ENCODE peak calls at places on chromosomes 2 and 18, in eight cellular contexts. I is OCI-LY7, Z is MM.1S, Q is neural progenitor cell, M is PC-3, J is GM23248, H is HCT116, E is hepatocyte. U is an unnamed sample.

GRCh38 chr2:30201990-30202389 is 29.3 kb upstream of the LBH start:
- DNase-seq in H (no peak), Z (no peak), E (no peak), I (no peak), Q (no peak), J (peak; percentile 48), M (no peak), U (no peak)

GRCh38 chr18:23226930-23227728 is 91.8 kb downstream of the CABLES1 start:
- DNase-seq in I (no peak), Z (no peak), E (peak; percentile 46), H (no peak), Q (no peak), J (peak; percentile 88), M (peak; percentile 45), U (no peak)

GRCh38 chr2:15031745-15032240 is 399.3 kb downstream of the LRATD1 start:
- DNase-seq in J (no peak), M (peak; percentile 28), Z (no peak), I (peak; percentile 13), H (no peak), Q (peak; percentile 41), E (no peak), U (peak; percentile 35)

GRCh38 chr18:29123706-29124530 is 947.0 kb upstream of the CDH2 start:
- DNase-seq in M (no peak), Z (peak; percentile 17), H (no peak), J (peak; percentile 3), Q (no peak), E (no peak), I (no peak), U (peak; percentile 22)

GRCh38 chr2:178627401-178627800 is 147.1 kb downstream of the PLEKHA3 start:
- DNase-seq in E (no peak), J (no peak), M (no peak), Z (no peak), I (no peak), H (no peak), Q (no peak), U (peak; percentile 28)

GRCh38 chr18:51211552-51211951 is 14.1 kb upstream of the MEX3C start:
- DNase-seq in Z (no peak), E (no peak), M (peak; percentile 52), H (no peak), I (no peak), Q (no peak), J (peak; percentile 90), U (no peak)

GRCh38 chr18:72672364-72673151 is 128.4 kb upstream of the CBLN2 start:
- DNase-seq in Q (peak; percentile 49), E (peak; percentile 63), M (peak; percentile 62), I (peak; percentile 14), H (no peak), Z (peak; percentile 49), J (peak; percentile 61), U (peak; percentile 79)

GRCh38 chr2:102032368-102033027 is 40.7 kb downstream of the IL1R2 start:
- DNase-seq in Q (no peak), I (no peak), H (no peak), E (no peak), Z (no peak), J (no peak), M (no peak), U (no peak)

GRCh38 chr18:47191956-47192355 is 15.8 kb upstream of the IER3IP1 start:
- DNase-seq in I (no peak), E (peak; percentile 12), M (peak; percentile 26), Z (no peak), Q (no peak), H (no peak), J (peak; percentile 62), U (no peak)

GRCh38 chr2:206915136-206915535 is 24.2 kb upstream of the CPO start:
- DNase-seq in Z (no peak), H (peak; percentile 68), I (no peak), E (peak; percentile 74), J (peak; percentile 97), M (peak; percentile 95), Q (no peak), U (no peak)

GRCh38 chr18:55988537-55988936 is 400.5 kb upstream of the TCF4 start:
- DNase-seq in H (no peak), Z (no peak), Q (no peak), J (peak; percentile 23), M (no peak), E (peak; percentile 57), I (no peak), U (no peak)

GRCh38 chr2:216109962-216110614 is 940 bp downstream of the XRCC5 start:
- DNase-seq in H (peak; percentile 16), Z (peak; percentile 59), I (peak; percentile 56), Q (peak; percentile 39), E (peak; percentile 56), J (peak; percentile 76), M (peak; percentile 44), U (peak; percentile 31)
- H3K4me2 ChIP-seq in H (peak overlapping the region; percentile 77), Z (peak overlapping the region; percentile 72), I (peak overlapping the region; percentile 71), Q (peak overlapping the region; percentile 92), E (peak overlapping the region; percentile 84), J (peak overlapping the region; percentile 94), M (peak overlapping the region; percentile 97), U (peak overlapping the region; percentile 90)

DNA sequence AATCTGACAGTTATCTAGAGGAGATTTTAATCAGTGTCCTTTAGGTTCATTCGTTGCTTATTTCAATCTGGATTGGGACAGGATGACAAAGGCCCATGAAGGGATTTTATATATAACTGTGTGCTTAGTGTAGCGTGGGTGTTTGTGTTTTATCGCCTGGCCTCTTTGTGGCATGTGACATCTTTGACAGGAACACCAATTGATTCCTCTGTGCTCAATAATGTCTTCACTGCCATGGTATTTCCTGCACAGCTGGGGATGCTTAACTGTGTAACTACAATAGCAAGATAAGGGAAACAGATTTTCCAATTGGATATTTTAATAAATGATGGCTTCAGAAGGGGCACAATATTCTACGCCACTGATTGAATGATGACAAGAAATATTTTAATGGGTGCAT is 160.3 kb downstream of the AGAP1 start:
- DNase-seq in E (no peak), Z (no peak), Q (no peak), J (peak; percentile 52), I (no peak), M (no peak), H (no peak), U (no peak)
- TF ChIP-seq EZH2phosphoT487 in E (no peak), Z (no peak), Q (no peak), J (no peak), I (no peak), M (no peak), H (no peak), U (no peak)

GRCh38 chr2:3325458-3326181 is 52.0 kb downstream of the EIPR1 start:
- DNase-seq in Q (no peak), I (no peak), J (no peak), H (no peak), M (no peak), Z (no peak), E (no peak), U (no peak)

GRCh38 chr2:3326182-3326537 is 51.5 kb downstream of the EIPR1 start:
- DNase-seq in H (no peak), E (no peak), I (no peak), Z (no peak), M (no peak), Q (no peak), J (no peak), U (no peak)

GRCh38 chr2:3329491-3329890 is 48.1 kb downstream of the EIPR1 start:
- DNase-seq in E (no peak), I (no peak), J (no peak), M (no peak), Q (no peak), H (no peak), Z (no peak), U (no peak)

GRCh38 chr2:3324404-3325281 is 53.0 kb downstream of the EIPR1 start:
- DNase-seq in M (no peak), Z (no peak), E (no peak), J (no peak), H (no peak), Q (no peak), I (no peak), U (no peak)

GRCh38 chr2:3326871-3327270 is 50.7 kb downstream of the EIPR1 start:
- DNase-seq in H (no peak), Z (no peak), J (no peak), E (no peak), M (no peak), I (no peak), Q (no peak), U (no peak)
- H3K4me2 ChIP-seq in H (no peak overlapping the region), Z (no peak overlapping the region), J (no peak overlapping the region), E (no peak overlapping the region), M (no peak overlapping the region), I (no peak overlapping the region), Q (no peak overlapping the region), U (no peak overlapping the region)

DNA sequence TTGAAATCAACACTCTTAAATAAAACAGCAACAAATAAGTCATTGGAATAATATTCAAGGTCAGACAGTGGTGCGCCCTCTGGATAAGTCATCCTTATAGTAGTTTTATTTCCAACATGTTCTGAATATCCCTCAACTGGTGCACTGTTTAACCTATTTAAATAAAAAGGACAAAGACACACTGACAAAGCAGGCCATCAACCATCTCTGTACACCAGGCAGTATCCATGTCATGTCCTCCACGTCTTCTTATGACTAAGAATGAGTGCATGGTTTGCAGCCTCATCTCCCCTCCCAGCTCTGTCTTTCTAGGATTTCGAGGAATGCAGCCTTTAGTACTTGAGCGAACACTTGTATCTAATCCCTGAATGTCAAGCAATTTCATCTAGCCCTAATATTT is 42.4 kb downstream of the ST3GAL5 start:
- DNase-seq in Q (no peak), J (peak; percentile 78), Z (no peak), M (peak; percentile 25), I (no peak), E (no peak), H (no peak), U (no peak)
- TF ChIP-seq EZH2phosphoT487 in Q (no peak), J (no peak), Z (no peak), M (no peak), I (no peak), E (no peak), H (no peak), U (no peak)

DNA sequence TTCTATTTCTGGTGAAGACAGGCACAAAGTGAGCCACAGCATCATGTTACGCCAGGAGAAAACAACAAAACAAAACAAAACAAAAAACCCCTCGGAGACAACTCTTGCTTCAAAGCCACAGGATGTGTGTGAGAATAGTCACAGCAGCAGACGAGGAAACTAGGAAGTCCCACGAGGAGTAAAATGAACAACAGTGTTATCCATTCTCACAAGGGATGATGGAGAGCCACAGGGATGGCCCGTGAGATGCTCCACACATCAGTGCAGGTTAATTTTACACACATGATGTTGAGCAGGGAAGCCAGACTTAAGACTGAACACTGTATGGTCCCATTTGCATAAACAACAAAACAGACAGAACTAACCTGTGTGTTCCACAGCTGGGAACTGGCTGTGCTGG is 128.5 kb upstream of the TMEM18 start:
- DNase-seq in H (no peak), Q (no peak), E (no peak), Z (no peak), I (no peak), J (no peak), M (no peak), U (no peak)
- H3K4me2 ChIP-seq in H (no peak overlapping the region), Q (no peak overlapping the region), E (no peak overlapping the region), Z (no peak overlapping the region), I (no peak overlapping the region), J (no peak overlapping the region), M (no peak overlapping the region), U (no peak overlapping the region)

GRCh38 chr2:28647682-28648081 is 103.9 kb upstream of the PPP1CB start:
- DNase-seq in Q (no peak), H (no peak), Z (no peak), I (no peak), M (peak; percentile 45), J (no peak), E (no peak), U (no peak)
- TF ChIP-seq EZH2phosphoT487 in Q (no peak), H (no peak), Z (no peak), I (no peak), M (no peak), J (no peak), E (no peak), U (no peak)

U was measured in GM23338.